ENCODE peak calls at places on chromosomes 7 and 10, in five cellular contexts. T is AG08396, F is HEK293T, I is amniotic stem cell, H is hepatic stellate cell. Q is an unnamed sample.

GRCh38 chr7:151752816-151753600 is 123.9 kb downstream of the PRKAG2 start:
- DNase-seq in T (no peak), I (no peak), F (no peak), H (no peak), Q (no peak)

GRCh38 chr10:125169915-125170314 is 9.6 kb upstream of the CTBP2 start:
- DNase-seq in T (no peak), I (no peak), H (no peak), F (no peak), Q (no peak)

GRCh38 chr7:76296743-76297740 is 5.4 kb upstream of the HSPB1 start:
- DNase-seq in I (peak), H (peak), T (peak), F (no peak), Q (no peak)

GRCh38 chr7:101521430-101521925 is 107.6 kb downstream of the MYL10 start:
- DNase-seq in F (no peak), I (no peak), T (no peak), H (no peak), Q (no peak)

GRCh38 chr10:79045566-79046175 is 23.1 kb upstream of the ZMIZ1 start:
- DNase-seq in H (no peak), F (no peak), T (no peak), I (no peak), Q (no peak)

GRCh38 chr10:52111151-52111891 is 202.8 kb upstream of the DKK1 start:
- DNase-seq in F (no peak), H (no peak), T (no peak), I (no peak), Q (no peak)

GRCh38 chr10:70647086-70647485 is 25.2 kb upstream of the ADAMTS14 start:
- DNase-seq in I (no peak), H (no peak), T (no peak), F (no peak), Q (no peak)

GRCh38 chr7:41524861-41525260 is 178.0 kb downstream of the INHBA start:
- DNase-seq in T (no peak), F (no peak), I (no peak), H (no peak), Q (no peak)

GRCh38 chr10:91335147-91335546 is 75.0 kb upstream of the HECTD2 start:
- DNase-seq in T (no peak), I (no peak), F (no peak), H (no peak), Q (no peak)